ENCODE peak calls at places on chromosomes 16 and 17, in eight cellular contexts. U, F, L, Q, A, W, S and Y are unnamed samples.
A peak's percentile ranks its signal among the peaks of the same experiment; 100 is the strongest.

GRCh38 chr16:11181242-11181888 is 74.6 kb downstream of the SOCS1 start:
- ATAC-seq in U (no peak), F (no peak), L (no peak), Q (no peak), A (no peak), W (peak; percentile 20), S (no peak), Y (no peak)

GRCh38 chr17:37743875-37744632 is 805 bp downstream of the HNF1B start:
- ATAC-seq in U (peak; percentile 51), F (peak; percentile 55), L (peak; percentile 34), Q (no peak), A (no peak), W (no peak), S (peak; percentile 44), Y (no peak)

GRCh38 chr16:21959050-21959449 is 5.9 kb downstream of the UQCRC2 start:
- ATAC-seq in U (no peak), F (no peak), L (peak; percentile 18), Q (peak; percentile 61), A (no peak), W (no peak), S (no peak), Y (no peak)

GRCh38 chr16:47254771-47255170 is 111.0 kb upstream of the NETO2 start:
- ATAC-seq in U (no peak), F (no peak), L (no peak), Q (no peak), A (no peak), W (no peak), S (no peak), Y (peak; percentile 39)

GRCh38 chr17:700504-701094 is 14.0 kb downstream of the VPS53 start:
- ATAC-seq in U (peak; percentile 64), F (peak; percentile 66), L (peak; percentile 39), Q (no peak), A (no peak), W (peak; percentile 41), S (peak; percentile 74), Y (peak; percentile 37)

GRCh38 chr16:48479319-48479718 is 94.1 kb upstream of the SIAH1 start:
- ATAC-seq in U (no peak), F (no peak), L (no peak), Q (no peak), A (no peak), W (no peak), S (no peak), Y (no peak)

GRCh38 chr17:29138991-29139682 is 41.1 kb downstream of the MYO18A start:
- ATAC-seq in U (peak; percentile 40), F (peak; percentile 38), L (peak; percentile 27), Q (no peak), A (peak; percentile 30), W (peak; percentile 30), S (peak; percentile 24), Y (no peak)

GRCh38 chr16:530111-530817 is 2.8 kb downstream of the CAPN15 start:
- ATAC-seq in U (no peak), F (no peak), L (no peak), Q (no peak), A (no peak), W (no peak), S (no peak), Y (no peak)

GRCh38 chr16:4891886-4892216 is 44.6 kb downstream of the UBN1 start:
- ATAC-seq in U (no peak), F (no peak), L (no peak), Q (no peak), A (no peak), W (no peak), S (no peak), Y (no peak)

GRCh38 chr17:47708864-47709541 is 15.0 kb downstream of the TBKBP1 start:
- ATAC-seq in U (peak; percentile 74), F (peak; percentile 83), L (no peak), Q (no peak), A (peak; percentile 74), W (peak; percentile 58), S (peak; percentile 81), Y (no peak)

GRCh38 chr17:43401293-43401692 is 2.5 kb downstream of the ARL4D start:
- ATAC-seq in U (peak; percentile 67), F (no peak), L (no peak), Q (no peak), A (peak; percentile 70), W (no peak), S (no peak), Y (peak; percentile 78)

GRCh38 chr16:2428787-2429036 is 535 bp upstream of the CCNF start:
- ATAC-seq in U (peak; percentile 54), F (peak; percentile 68), L (no peak), Q (no peak), A (peak; percentile 71), W (peak; percentile 51), S (peak; percentile 62), Y (peak; percentile 69)

GRCh38 chr17:33964344-33964979 is 290.6 kb upstream of the CCL2 start:
- ATAC-seq in U (peak; percentile 46), F (no peak), L (peak; percentile 50), Q (peak; percentile 60), A (no peak), W (no peak), S (peak; percentile 90), Y (no peak)

GRCh38 chr17:31549121-31549524 is 157.6 kb downstream of the RAB11FIP4 start:
- ATAC-seq in U (peak; percentile 11), F (peak; percentile 19), L (peak; percentile 31), Q (no peak), A (no peak), W (peak; percentile 45), S (peak; percentile 3), Y (peak; percentile 24)

GRCh38 chr17:50133769-50134099 is 3.8 kb upstream of the SAMD14 start:
- ATAC-seq in U (no peak), F (no peak), L (no peak), Q (no peak), A (no peak), W (peak; percentile 13), S (peak; percentile 9), Y (no peak)

GRCh38 chr17:78473951-78474630 is 95.6 kb downstream of the PGS1 start:
- ATAC-seq in U (no peak), F (no peak), L (no peak), Q (no peak), A (no peak), W (no peak), S (no peak), Y (peak; percentile 24)

GRCh38 chr17:81486174-81486810 is 26.3 kb downstream of the ACTG1 start:
- ATAC-seq in U (no peak), F (no peak), L (no peak), Q (no peak), A (no peak), W (no peak), S (no peak), Y (no peak)

GRCh38 chr17:19744492-19744891 is 3.6 kb downstream of the ALDH3A1 start:
- ATAC-seq in U (peak; percentile 45), F (peak; percentile 49), L (peak; percentile 59), Q (peak; percentile 60), A (peak; percentile 12), W (no peak), S (peak; percentile 55), Y (peak; percentile 65)

GRCh38 chr17:35185849-35186248 is 8.3 kb downstream of the SLC35G3 start:
- ATAC-seq in U (peak; percentile 56), F (no peak), L (peak; percentile 41), Q (peak; percentile 77), A (no peak), W (no peak), S (no peak), Y (no peak)